ENCODE peak calls at places on chromosome 3, in ten cellular contexts. P is heart left ventricle, Z is stomach, Q is Peyer's patch, U is esophagus squamous epithelium, L is endodermal cell, F is tibial nerve, E is right lobe of liver, I is IMR-90, K is left ventricle myocardium inferior. R is an unnamed sample.

GRCh38 chr3:189947948-189948723 is 172.6 kb downstream of the P3H2 start:
- DNase-seq in F (no peak), L (peak; percentile 63), K (no peak), E (no peak), Q (no peak), Z (no peak), P (no peak), U (no peak), I (peak; percentile 40), R (peak; percentile 50)

GRCh38 chr3:135997554-135998320 is 32.2 kb downstream of the PPP2R3A start:
- DNase-seq in Z (no peak), Q (no peak), E (no peak), F (no peak), U (no peak), K (no peak), I (no peak), P (no peak), L (no peak), R (no peak)

GRCh38 chr3:10995871-10996270 is 3.3 kb downstream of the SLC6A1 start:
- DNase-seq in P (no peak), Q (no peak), K (no peak), U (no peak), E (no peak), L (no peak), I (no peak), Z (no peak), F (no peak), R (no peak)

GRCh38 chr3:53823956-53824320 is 22.3 kb downstream of the CHDH start:
- DNase-seq in L (no peak), K (no peak), I (no peak), U (no peak), Z (peak; percentile 8), E (no peak), Q (no peak), F (no peak), P (no peak), R (no peak)

GRCh38 chr3:41117398-41117870 is 81.9 kb upstream of the CTNNB1 start:
- DNase-seq in P (peak; percentile 95), Z (peak; percentile 86), L (peak; percentile 47), K (peak; percentile 91), I (peak; percentile 88), E (peak; percentile 87), F (peak; percentile 78), Q (peak; percentile 81), U (peak; percentile 49), R (peak; percentile 77)

GRCh38 chr3:112395166-112395894 is 62.4 kb downstream of the CD200 start:
- DNase-seq in P (no peak), Z (no peak), L (no peak), K (no peak), I (peak; percentile 69), E (no peak), U (no peak), Q (no peak), F (no peak), R (no peak)

GRCh38 chr3:9732080-9732752 is 681 bp downstream of the BRPF1 start:
- DNase-seq in P (no peak), K (no peak), I (no peak), Z (peak; percentile 29), Q (peak; percentile 57), U (no peak), F (no peak), L (peak; percentile 68), E (no peak), R (peak; percentile 55)

GRCh38 chr3:14403636-14404395 is 1.4 kb downstream of the SLC6A6 start:
- DNase-seq in L (no peak), F (no peak), I (no peak), E (no peak), U (no peak), Z (peak; percentile 58), K (peak; percentile 66), Q (no peak), P (peak; percentile 76), R (no peak)

GRCh38 chr3:194691481-194692281 is 6.0 kb downstream of the FAM43A start:
- DNase-seq in I (no peak), F (no peak), Z (peak; percentile 14), E (no peak), Q (peak; percentile 66), U (no peak), P (no peak), K (no peak), L (no peak), R (peak; percentile 73)

GRCh38 chr3:155391104-155391503 is 97.6 kb upstream of the STRIT1 start:
- DNase-seq in L (no peak), E (no peak), U (no peak), I (peak; percentile 25), F (no peak), Z (no peak), Q (no peak), K (no peak), P (no peak), R (no peak)

GRCh38 chr3:4245671-4246070 is 57.5 kb upstream of the SETMAR start:
- DNase-seq in K (no peak), U (no peak), Q (no peak), P (no peak), F (no peak), E (no peak), Z (no peak), I (no peak), L (peak; percentile 79), R (no peak)

GRCh38 chr3:112643621-112644236 is 2.8 kb upstream of the CCDC80 start:
- DNase-seq in K (no peak), L (no peak), I (no peak), E (no peak), Q (no peak), P (no peak), Z (no peak), U (no peak), F (no peak), R (no peak)

GRCh38 chr3:174548841-174549623 is 310.1 kb upstream of the NAALADL2 start:
- DNase-seq in I (no peak), L (no peak), P (no peak), F (no peak), Z (no peak), U (no peak), Q (no peak), E (no peak), K (no peak), R (no peak)

GRCh38 chr3:33749546-33750215 is 31.6 kb upstream of the CLASP2 start:
- DNase-seq in K (no peak), Z (no peak), L (no peak), P (no peak), U (no peak), F (no peak), E (no peak), I (peak; percentile 71), Q (no peak), R (no peak)

GRCh38 chr3:12982619-12983101 is 90.6 kb downstream of the IQSEC1 start:
- DNase-seq in Q (no peak), I (no peak), E (no peak), Z (no peak), U (no peak), P (no peak), K (no peak), F (no peak), L (peak; percentile 35), R (no peak)

GRCh38 chr3:195177432-195178123 is 93.4 kb downstream of the XXYLT1 start:
- DNase-seq in U (no peak), P (no peak), I (no peak), F (no peak), E (no peak), Q (no peak), Z (no peak), K (no peak), L (peak; percentile 20), R (no peak)

GRCh38 chr3:16240229-16241023 is 24.3 kb downstream of the DPH3 start:
- DNase-seq in K (no peak), Z (no peak), F (no peak), L (no peak), Q (no peak), P (no peak), E (no peak), I (peak; percentile 81), U (no peak), R (no peak)

DNA sequence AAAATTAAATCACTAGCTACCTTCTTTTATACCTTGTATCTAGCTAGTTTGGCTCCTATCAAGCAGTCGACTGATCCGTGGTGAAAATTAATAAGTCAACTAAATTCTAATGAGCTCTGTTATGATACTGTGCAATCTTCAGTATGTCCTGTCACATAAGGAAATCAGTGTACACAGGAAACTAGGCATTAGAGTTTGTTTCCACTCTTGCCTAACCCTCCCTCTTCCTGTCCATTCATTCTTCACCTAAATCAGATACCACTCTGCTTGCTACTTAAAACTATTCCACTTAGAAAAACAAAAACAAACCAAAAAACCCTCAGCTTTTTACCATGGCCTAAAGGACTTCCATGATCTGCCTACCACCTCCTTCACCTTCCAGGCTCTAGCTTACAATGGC is 8.0 kb downstream of the RFC4 start:
- DNase-seq in P (no peak), I (no peak), Q (no peak), L (no peak), E (no peak), K (no peak), Z (no peak), U (no peak), F (no peak), R (no peak)
- H3K36me3 ChIP-seq in P (peaks cover 74% of the 10 kb centered on the region), I (peaks cover 6% of the 10 kb centered on the region), Q (no peaks in the 10 kb centered on the region), L (peaks cover 88% of the 10 kb centered on the region), E (no peaks in the 10 kb centered on the region), K (peaks cover 56% of the 10 kb centered on the region), Z (peaks cover 82% of the 10 kb centered on the region), U (peaks cover 75% of the 10 kb centered on the region), F (peaks cover 11% of the 10 kb centered on the region), R (peaks cover 1% of the 10 kb centered on the region)

GRCh38 chr3:119420196-119420595 is 43.2 kb downstream of the TMEM39A start:
- DNase-seq in Z (no peak), F (no peak), Q (no peak), L (peak; percentile 64), E (no peak), K (no peak), I (no peak), P (no peak), U (no peak), R (no peak)
- TF ChIP-seq CTCF in Z (no peak), F (no peak), Q (no peak), L (peak; percentile 76), E (no peak), K (no peak), I (no peak), P (no peak), U (no peak), R (no peak)

GRCh38 chr3:138947303-138948121 is 495 bp downstream of the FOXL2NB start:
- DNase-seq in E (no peak), F (no peak), I (no peak), U (no peak), Q (no peak), L (peak; percentile 82), P (no peak), K (no peak), Z (no peak), R (no peak)
- H3K4me3 ChIP-seq in E (no peak overlapping the region), F (no peak overlapping the region), I (no peak overlapping the region), U (peak overlapping the region; percentile 49), Q (peak overlapping the region; percentile 35), L (peak overlapping the region; percentile 69), P (peak overlapping the region; percentile 54), K (peak overlapping the region; percentile 65), Z (peak overlapping the region; percentile 58), R (no peak overlapping the region)

GRCh38 chr3:132522353-132522752 is 74.7 kb upstream of the ACKR4 start:
- DNase-seq in E (no peak), F (no peak), L (no peak), I (no peak), Q (no peak), U (no peak), P (no peak), Z (no peak), K (no peak), R (no peak)
- H3K36me3 ChIP-seq in E (no peaks in the 10 kb centered on the region), F (peaks cover 19% of the 10 kb centered on the region), L (peaks cover 92% of the 10 kb centered on the region), I (peaks cover 39% of the 10 kb centered on the region), Q (no peaks in the 10 kb centered on the region), U (peaks cover 100% of the 10 kb centered on the region), P (peaks cover 99% of the 10 kb centered on the region), Z (peaks cover 96% of the 10 kb centered on the region), K (peaks cover 79% of the 10 kb centered on the region), R (peaks cover 7% of the 10 kb centered on the region)

GRCh38 chr3:160643994-160644393 is 33.0 kb upstream of the ARL14 start:
- DNase-seq in K (no peak), L (no peak), E (no peak), P (no peak), Q (no peak), F (no peak), Z (no peak), I (peak; percentile 17), U (no peak), R (no peak)
- TF ChIP-seq CTCF in K (no peak), L (peak; percentile 65), E (no peak), P (no peak), Q (no peak), F (no peak), Z (no peak), I (peak; percentile 26), U (no peak), R (peak; percentile 4)

R was measured in GM06990.